ENCODE peak calls at places on chromosomes 1 and 21, in ten cellular contexts. G is GM23338; D is psoas muscle; P is IMR-90; O is stomach; W is tibial artery; Y is K562; E is BE2C; L is CD4-positive, CD25-positive, alpha-beta regulatory T cell; V is heart right ventricle. X is an unnamed sample. For H3K4me1, the result is how much of the 10 kb centered on the place peaks cover.

GRCh38 chr21:45584786-45585185 is 42.5 kb upstream of the SLC19A1 start:
- DNase-seq in G (no peak), D (no peak), P (no peak), O (peak), W (peak), Y (no peak), E (no peak), L (no peak), V (no peak), X (no peak)

GRCh38 chr1:201493757-201494617 is 12.9 kb downstream of the CSRP1 start:
- DNase-seq in G (no peak), D (no peak), P (peak), O (peak), W (no peak), Y (no peak), E (no peak), L (no peak), V (no peak), X (peak)

GRCh38 chr1:19877821-19878636 is 4.2 kb upstream of the OTUD3 start:
- DNase-seq in G (peak), D (no peak), P (no peak), O (peak), W (no peak), Y (peak), E (peak), L (no peak), V (no peak), X (peak)

GRCh38 chr1:89808429-89809117 is 12.3 kb upstream of the LRRC8D start:
- DNase-seq in G (peak), D (no peak), P (peak), O (no peak), W (no peak), Y (no peak), E (no peak), L (no peak), V (no peak), X (no peak)

GRCh38 chr1:160309183-160309535 is 24.2 kb upstream of the PEX19 start:
- DNase-seq in G (no peak), D (no peak), P (peak), O (no peak), W (no peak), Y (no peak), E (no peak), L (no peak), V (no peak), X (no peak)

GRCh38 chr1:19405195-19405760 is 80.1 kb downstream of the CAPZB start:
- DNase-seq in G (peak), D (no peak), P (no peak), O (no peak), W (no peak), Y (peak), E (peak), L (no peak), V (no peak), X (no peak)

GRCh38 chr1:118987431-118988185 is 535 bp downstream of the TBX15 start:
- DNase-seq in G (peak), D (peak), P (no peak), O (no peak), W (peak), Y (peak), E (no peak), L (no peak), V (no peak), X (no peak)

GRCh38 chr1:161709373-161709772 is 2.3 kb downstream of the FCRLA start:
- DNase-seq in G (no peak), D (no peak), P (no peak), O (no peak), W (no peak), Y (no peak), E (no peak), L (no peak), V (no peak), X (no peak)

GRCh38 chr1:17802164-17802563 is 47.0 kb downstream of the ACTL8 start:
- DNase-seq in G (no peak), D (no peak), P (peak), O (peak), W (no peak), Y (no peak), E (no peak), L (no peak), V (no peak), X (no peak)

GRCh38 chr1:40808909-40809308 is 25.3 kb downstream of the KCNQ4 start:
- DNase-seq in G (no peak), D (no peak), P (no peak), O (no peak), W (no peak), Y (peak), E (no peak), L (no peak), V (no peak), X (peak)

GRCh38 chr1:156670359-156670758 is 6.8 kb downstream of the NES start:
- DNase-seq in G (no peak), D (no peak), P (no peak), O (no peak), W (no peak), Y (no peak), E (no peak), L (no peak), V (no peak), X (no peak)

GRCh38 chr1:119510046-119510445 is 3.0 kb downstream of the HSD3B1 start:
- DNase-seq in G (no peak), D (no peak), P (no peak), O (no peak), W (no peak), Y (no peak), E (no peak), L (no peak), V (no peak), X (no peak)

GRCh38 chr1:205976036-205976435 is 27.2 kb downstream of the RAB7B start:
- DNase-seq in G (no peak), D (no peak), P (no peak), O (no peak), W (no peak), Y (no peak), E (no peak), L (no peak), V (no peak), X (no peak)

GRCh38 chr1:240350910-240351331 is 259.2 kb downstream of the FMN2 start:
- DNase-seq in G (no peak), D (no peak), P (peak), O (no peak), W (no peak), Y (no peak), E (no peak), L (no peak), V (no peak), X (no peak)

GRCh38 chr1:79849388-79849787 is 842.9 kb upstream of the ADGRL4 start:
- DNase-seq in G (no peak), D (no peak), P (no peak), O (no peak), W (no peak), Y (no peak), E (no peak), L (no peak), V (no peak), X (no peak)

GRCh38 chr1:184636156-184636448 is 118.6 kb downstream of the EDEM3 start:
- DNase-seq in G (no peak), D (peak), P (no peak), O (no peak), W (no peak), Y (no peak), E (no peak), L (no peak), V (no peak), X (no peak)

GRCh38 chr1:113947388-113948107 is 18.4 kb downstream of the HIPK1 start:
- DNase-seq in G (no peak), D (no peak), P (no peak), O (no peak), W (no peak), Y (no peak), E (no peak), L (peak), V (no peak), X (no peak)

GRCh38 chr1:93967276-93967675 is 58.0 kb upstream of the GCLM start:
- DNase-seq in G (no peak), D (peak), P (no peak), O (no peak), W (no peak), Y (no peak), E (no peak), L (no peak), V (no peak), X (no peak)

GRCh38 chr1:204456826-204457361 is 37.7 kb downstream of the PIK3C2B start:
- DNase-seq in G (no peak), D (no peak), P (no peak), O (no peak), W (no peak), Y (no peak), E (peak), L (no peak), V (peak), X (no peak)

GRCh38 chr1:204453141-204453772 is 41.3 kb downstream of the PIK3C2B start:
- DNase-seq in G (peak), D (no peak), P (no peak), O (peak), W (no peak), Y (no peak), E (no peak), L (peak), V (no peak), X (no peak)

GRCh38 chr1:204455063-204455830 is 39.4 kb downstream of the PIK3C2B start:
- DNase-seq in G (peak), D (no peak), P (no peak), O (no peak), W (no peak), Y (no peak), E (no peak), L (no peak), V (no peak), X (no peak)

GRCh38 chr1:204455831-204456145 is 38.8 kb downstream of the PIK3C2B start:
- DNase-seq in G (no peak), D (no peak), P (no peak), O (no peak), W (no peak), Y (no peak), E (no peak), L (no peak), V (no peak), X (no peak)

GRCh38 chr1:204454476-204454875 is 40.1 kb downstream of the PIK3C2B start:
- DNase-seq in G (peak), D (no peak), P (no peak), O (no peak), W (no peak), Y (no peak), E (no peak), L (no peak), V (no peak), X (no peak)
- H3K4me1 ChIP-seq in G (under half), D (under half), P (under half), O (under half), W (under half), Y (under half), E (under half), L (under half), V (under half), X (under half)

DNA sequence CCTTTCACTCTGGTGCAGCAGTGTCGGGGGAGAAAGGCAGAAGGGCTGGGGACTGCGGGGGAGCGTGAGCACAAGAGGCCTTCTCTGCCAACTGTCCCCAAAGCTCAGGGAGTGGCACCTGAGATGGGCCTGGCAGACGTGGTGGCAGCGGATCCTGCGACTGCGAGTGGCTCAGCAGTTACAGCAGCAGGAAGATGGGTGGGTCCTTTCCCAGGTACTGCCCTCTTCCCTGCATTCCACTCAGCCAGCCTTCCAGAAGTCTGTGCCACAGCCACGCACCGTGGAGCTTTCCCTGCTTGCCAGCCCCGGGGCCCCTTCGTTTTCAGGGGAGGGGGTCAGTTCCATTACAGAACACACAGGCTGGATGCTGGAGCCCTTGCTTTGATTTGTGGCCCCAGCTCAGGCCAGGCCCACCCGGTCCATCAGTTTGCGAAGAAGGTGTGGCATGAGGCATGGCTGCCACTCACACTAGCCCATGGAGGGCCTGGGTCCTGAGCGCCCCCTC is 17.2 kb downstream of the MTHFR start:
- DNase-seq in G (no peak), D (no peak), P (no peak), O (no peak), W (no peak), Y (no peak), E (no peak), L (no peak), V (peak), X (no peak)
- H3K4me1 ChIP-seq in G (under half), D (half or more), P (under half), O (half or more), W (half or more), Y (half or more), E (under half), L (under half), V (half or more), X (half or more)

DNA sequence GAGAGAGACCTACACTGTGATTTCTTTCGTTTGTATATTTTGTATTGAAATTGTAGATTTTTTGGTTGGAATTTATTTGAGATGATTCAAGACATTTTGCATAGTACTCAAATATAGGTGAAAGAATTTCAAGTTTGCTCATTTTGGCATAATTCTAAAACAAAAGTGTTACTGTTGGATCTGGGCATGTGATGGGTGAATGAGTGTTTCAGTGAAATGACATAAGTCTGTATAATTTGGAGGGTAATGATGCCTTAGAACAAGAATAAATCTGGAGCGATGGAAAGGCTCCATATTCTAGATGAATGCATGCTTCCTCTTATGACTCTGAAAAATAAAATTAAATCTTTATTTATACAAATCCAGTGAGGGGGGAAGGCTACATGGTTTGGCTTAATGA is 41.0 kb downstream of the NFIA start:
- DNase-seq in G (no peak), D (no peak), P (no peak), O (no peak), W (no peak), Y (no peak), E (no peak), L (no peak), V (no peak), X (no peak)
- H3K4me1 ChIP-seq in G (under half), D (half or more), P (under half), O (under half), W (under half), Y (under half), E (under half), L (under half), V (half or more), X (under half)

GRCh38 chr21:35048706-35049617 is at the start of gene RUNX1:
- DNase-seq in G (no peak), D (peak), P (peak), O (peak), W (peak), Y (peak), E (no peak), L (peak), V (peak), X (peak)
- H3K4me1 ChIP-seq in G (under half), D (under half), P (under half), O (under half), W (under half), Y (under half), E (under half), L (half or more), V (under half), X (under half)

DNA sequence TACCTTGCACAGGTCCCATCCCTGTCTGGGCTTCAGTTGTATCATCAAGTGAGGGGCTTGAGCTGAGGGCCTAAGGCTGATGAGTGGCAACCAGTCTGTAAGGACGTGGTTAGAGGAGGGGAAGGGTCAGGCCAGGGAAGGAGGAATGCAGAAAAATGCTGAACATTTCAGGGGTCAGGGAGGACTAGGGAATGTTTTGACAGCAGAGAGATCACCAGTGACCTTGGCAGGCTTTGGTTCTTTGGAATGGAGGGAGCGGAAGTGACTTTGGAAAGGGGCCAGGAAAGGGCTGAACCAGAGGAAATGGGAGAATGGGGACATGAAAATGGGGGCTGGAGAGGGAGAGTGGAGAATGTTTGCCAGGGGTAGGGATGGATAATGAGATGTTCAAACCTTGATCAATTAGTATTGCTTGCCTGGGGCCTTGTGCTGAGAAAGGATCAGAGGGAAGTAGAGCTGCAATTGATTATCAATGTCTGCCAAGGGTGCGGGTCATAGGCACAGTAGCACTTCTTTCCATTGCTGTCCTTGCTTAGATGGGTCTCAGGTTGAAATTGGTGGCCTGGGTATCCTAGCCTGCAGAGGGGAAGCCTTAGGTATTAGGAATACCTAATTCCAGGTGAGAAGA is 7.4 kb downstream of the LDLRAP1 start:
- DNase-seq in G (no peak), D (no peak), P (peak), O (no peak), W (no peak), Y (no peak), E (no peak), L (no peak), V (peak), X (no peak)
- H3K4me1 ChIP-seq in G (under half), D (half or more), P (under half), O (under half), W (under half), Y (under half), E (under half), L (half or more), V (half or more), X (under half)